ENCODE peak calls at places on chromosomes 5 and 9, in six cellular contexts. K is H7, P is HCEC 1CT, R is HepG2, A is osteocyte, H is HTR-8/SVneo. G is an unnamed sample.

GRCh38 chr9:136995772-136996308 is 528 bp downstream of the CLIC3 start:
- DNase-seq in K (no peak), P (no peak), R (no peak), A (no peak), H (no peak), G (no peak)

GRCh38 chr5:33425334-33425733 is 15.4 kb upstream of the TARS1 start:
- DNase-seq in K (no peak), P (no peak), R (no peak), A (no peak), H (no peak), G (no peak)

GRCh38 chr5:68950111-68950510 is 143.7 kb upstream of the SLC30A5 start:
- DNase-seq in K (no peak), P (no peak), R (no peak), A (no peak), H (peak), G (no peak)

GRCh38 chr5:96616801-96617200 is 45.4 kb upstream of the CAST start:
- DNase-seq in K (no peak), P (no peak), R (no peak), A (no peak), H (no peak), G (no peak)

GRCh38 chr9:104091708-104092107 is 2.4 kb upstream of the SMC2 start:
- DNase-seq in K (peak), P (peak), R (peak), A (no peak), H (no peak), G (peak)

GRCh38 chr5:142432369-142432863 is 107.6 kb upstream of the SPRY4 start:
- DNase-seq in K (no peak), P (no peak), R (no peak), A (no peak), H (no peak), G (peak)

GRCh38 chr9:92393686-92394085 is 10.7 kb downstream of the OGN start:
- DNase-seq in K (no peak), P (no peak), R (no peak), A (no peak), H (no peak), G (no peak)

GRCh38 chr5:172746725-172747124 is 24.3 kb downstream of the DUSP1 start:
- DNase-seq in K (no peak), P (no peak), R (no peak), A (no peak), H (no peak), G (no peak)

GRCh38 chr5:150120617-150121447 is 34.5 kb upstream of the CSF1R start:
- DNase-seq in K (no peak), P (no peak), R (no peak), A (no peak), H (no peak), G (no peak)

GRCh38 chr9:12702160-12702758 is 9.1 kb downstream of the TYRP1 start:
- DNase-seq in K (peak), P (peak), R (peak), A (no peak), H (no peak), G (no peak)

GRCh38 chr5:180460834-180461233 is 33.3 kb upstream of the CNOT6 start:
- DNase-seq in K (no peak), P (no peak), R (no peak), A (no peak), H (no peak), G (no peak)

GRCh38 chr5:55691265-55692105 is 20.6 kb downstream of the SLC38A9 start:
- DNase-seq in K (peak), P (peak), R (peak), A (no peak), H (peak), G (no peak)

GRCh38 chr5:84091400-84091799 is 293.3 kb downstream of the EDIL3 start:
- DNase-seq in K (no peak), P (no peak), R (peak), A (no peak), H (no peak), G (no peak)

GRCh38 chr5:170475269-170476000 is 28.4 kb upstream of the KCNIP1 start:
- DNase-seq in K (peak), P (no peak), R (no peak), A (peak), H (no peak), G (no peak)

GRCh38 chr9:127741831-127742434 is 6.8 kb upstream of the TOR2A start:
- DNase-seq in K (peak), P (no peak), R (peak), A (no peak), H (no peak), G (no peak)

GRCh38 chr5:23730023-23730422 is 222.6 kb downstream of the PRDM9 start:
- DNase-seq in K (no peak), P (no peak), R (no peak), A (no peak), H (no peak), G (no peak)

GRCh38 chr9:78609471-78609870 is 312.5 kb downstream of the PSAT1 start:
- DNase-seq in K (no peak), P (no peak), R (no peak), A (no peak), H (no peak), G (no peak)

GRCh38 chr5:14035859-14036440 is 91.5 kb upstream of the DNAH5 start:
- DNase-seq in K (peak), P (peak), R (peak), A (peak), H (peak), G (no peak)

GRCh38 chr9:14806941-14807340 is 84.4 kb upstream of the CER1 start:
- DNase-seq in K (no peak), P (no peak), R (no peak), A (no peak), H (no peak), G (no peak)

GRCh38 chr9:127279717-127280285 is 15.2 kb downstream of the GARNL3 start:
- DNase-seq in K (no peak), P (no peak), R (peak), A (no peak), H (no peak), G (no peak)